ENCODE peak calls at places on chromosomes 13 and 19, in four cellular contexts. B is cardiac muscle cell, W is psoas muscle, D is mucosa of descending colon. M is an unnamed sample.

GRCh38 chr13:26372747-26373146 is 118.8 kb downstream of the CDK8 start:
- DNase-seq in W (no peak), B (no peak), D (no peak), M (no peak)

GRCh38 chr19:17830567-17831418 is 9.5 kb upstream of the INSL3 start:
- DNase-seq in B (peak; percentile 86), W (peak; percentile 42), D (peak; percentile 86), M (no peak)

GRCh38 chr13:32229443-32229842 is 85.7 kb downstream of the ZAR1L start:
- DNase-seq in D (no peak), W (no peak), B (peak; percentile 45), M (no peak)

GRCh38 chr13:37293295-37293694 is 187.8 kb upstream of the CSNK1A1L start:
- DNase-seq in D (no peak), W (no peak), B (no peak), M (no peak)

GRCh38 chr19:33040994-33041827 is 23.5 kb downstream of the RHPN2 start:
- DNase-seq in B (no peak), D (peak; percentile 76), W (no peak), M (no peak)

GRCh38 chr13:74573654-74574053 is 439.4 kb upstream of the KLF12 start:
- DNase-seq in W (no peak), B (peak; percentile 65), D (no peak), M (no peak)

GRCh38 chr19:14561249-14561648 is 10.6 kb downstream of the NDUFB7 start:
- DNase-seq in D (no peak), W (no peak), B (no peak), M (no peak)

GRCh38 chr19:2003901-2004300 is 11.6 kb downstream of the BTBD2 start:
- DNase-seq in B (no peak), W (no peak), D (no peak), M (no peak)

GRCh38 chr19:33558846-33559245 is 37.3 kb upstream of the PEPD start:
- DNase-seq in D (no peak), W (no peak), B (no peak), M (no peak)

GRCh38 chr19:13256918-13257317 is 106.7 kb downstream of the IER2 start:
- DNase-seq in D (no peak), W (no peak), B (no peak), M (no peak)

GRCh38 chr19:18649371-18650047 is 12.7 kb downstream of the KLHL26 start:
- DNase-seq in W (peak; percentile 77), B (peak; percentile 53), D (peak; percentile 68), M (no peak)

GRCh38 chr19:34555447-34555846 is 73.9 kb downstream of the WTIP start:
- DNase-seq in D (no peak), B (no peak), W (no peak), M (no peak)

GRCh38 chr13:34762312-34762711 is 179.8 kb upstream of the NBEA start:
- DNase-seq in D (no peak), W (no peak), B (no peak), M (no peak)

GRCh38 chr19:17861542-17862402 is 2.1 kb downstream of the RPL18A start:
- DNase-seq in D (no peak), W (no peak), B (no peak), M (no peak)

GRCh38 chr19:47644743-47645499 is 36.0 kb downstream of the BICRA start:
- DNase-seq in W (no peak), B (no peak), D (peak; percentile 2), M (no peak)

GRCh38 chr13:113291997-113292862 is 4.8 kb upstream of the LAMP1 start:
- DNase-seq in B (peak; percentile 36), W (peak; percentile 66), D (no peak), M (no peak)

GRCh38 chr13:93700115-93700514 is 473.5 kb downstream of the GPC6 start:
- DNase-seq in W (no peak), D (no peak), B (no peak), M (no peak)

GRCh38 chr13:40401911-40402776 is 264.3 kb downstream of the FOXO1 start:
- DNase-seq in B (no peak), W (peak; percentile 98), D (peak; percentile 97), M (peak; percentile 23)

GRCh38 chr13:101382086-101382485 is 34.2 kb downstream of the NALCN start:
- DNase-seq in B (no peak), D (no peak), W (no peak), M (no peak)

GRCh38 chr13:51168623-51169022 is 53.6 kb upstream of the FAM124A start:
- DNase-seq in D (no peak), W (no peak), B (no peak), M (no peak)

GRCh38 chr19:13356686-13357280 is 149.5 kb downstream of the CACNA1A start:
- DNase-seq in D (no peak), W (no peak), B (no peak), M (no peak)

GRCh38 chr13:40283666-40284065 is 382.8 kb downstream of the FOXO1 start:
- DNase-seq in W (no peak), D (no peak), B (no peak), M (no peak)

GRCh38 chr13:51867062-51867461 is 5.3 kb downstream of the CCDC70 start:
- DNase-seq in W (no peak), D (no peak), B (no peak), M (no peak)

GRCh38 chr19:19268453-19269385 is 4.4 kb downstream of the TM6SF2 start:
- DNase-seq in W (no peak), D (no peak), B (no peak), M (no peak)

GRCh38 chr13:24002206-24002815 is 105.0 kb upstream of the C1QTNF9B start:
- DNase-seq in W (no peak), D (no peak), B (no peak), M (no peak)

GRCh38 chr13:34308725-34309124 is 490.8 kb downstream of the RFC3 start:
- DNase-seq in W (no peak), D (no peak), B (no peak), M (no peak)

GRCh38 chr13:45932611-45933182 is 81.1 kb upstream of the SIAH3 start:
- DNase-seq in W (no peak), D (no peak), B (no peak), M (no peak)

GRCh38 chr19:50333235-50333736 is 4.1 kb upstream of the KCNC3 start:
- DNase-seq in W (peak; percentile 86), D (peak; percentile 95), B (peak; percentile 95), M (peak; percentile 74)

GRCh38 chr13:75440100-75440499 is 41.9 kb downstream of the TBC1D4 start:
- DNase-seq in D (no peak), B (no peak), W (no peak), M (no peak)

GRCh38 chr13:109712187-109712601 is 74.2 kb downstream of the IRS2 start:
- DNase-seq in B (no peak), W (no peak), D (no peak), M (no peak)

GRCh38 chr19:8321067-8321759 is at the start of the genes NDUFA7 and RPS28:
- DNase-seq in W (peak; percentile 96), B (peak; percentile 98), D (peak; percentile 98), M (peak; percentile 98)
- TF ChIP-seq CTCF in W (peak; percentile 28), B (peak; percentile 11), D (no peak), M (no peak)

GRCh38 chr13:77114271-77114670 is 87.3 kb upstream of the FBXL3 start:
- DNase-seq in D (no peak), B (no peak), W (no peak), M (no peak)
- TF ChIP-seq CTCF in D (no peak), B (no peak), W (no peak), M (no peak)

GRCh38 chr19:843836-844299 is 3.1 kb downstream of the PRTN3 start:
- DNase-seq in W (no peak), D (no peak), B (no peak), M (no peak)

GRCh38 chr19:844300-844971 is 3.6 kb downstream of the PRTN3 start:
- DNase-seq in W (no peak), B (no peak), D (no peak), M (no peak)

GRCh38 chr19:840519-841206 is at the start of gene PRTN3:
- DNase-seq in B (no peak), W (no peak), D (no peak), M (no peak)

GRCh38 chr19:845707-846481 is 5.1 kb downstream of the PRTN3 start:
- DNase-seq in D (no peak), W (no peak), B (no peak), M (no peak)

GRCh38 chr19:843180-843835 is 2.5 kb downstream of the PRTN3 start:
- DNase-seq in W (peak; percentile 31), D (no peak), B (peak; percentile 71), M (no peak)
- TF ChIP-seq CTCF in W (no peak), D (no peak), B (no peak), M (no peak)

DNA sequence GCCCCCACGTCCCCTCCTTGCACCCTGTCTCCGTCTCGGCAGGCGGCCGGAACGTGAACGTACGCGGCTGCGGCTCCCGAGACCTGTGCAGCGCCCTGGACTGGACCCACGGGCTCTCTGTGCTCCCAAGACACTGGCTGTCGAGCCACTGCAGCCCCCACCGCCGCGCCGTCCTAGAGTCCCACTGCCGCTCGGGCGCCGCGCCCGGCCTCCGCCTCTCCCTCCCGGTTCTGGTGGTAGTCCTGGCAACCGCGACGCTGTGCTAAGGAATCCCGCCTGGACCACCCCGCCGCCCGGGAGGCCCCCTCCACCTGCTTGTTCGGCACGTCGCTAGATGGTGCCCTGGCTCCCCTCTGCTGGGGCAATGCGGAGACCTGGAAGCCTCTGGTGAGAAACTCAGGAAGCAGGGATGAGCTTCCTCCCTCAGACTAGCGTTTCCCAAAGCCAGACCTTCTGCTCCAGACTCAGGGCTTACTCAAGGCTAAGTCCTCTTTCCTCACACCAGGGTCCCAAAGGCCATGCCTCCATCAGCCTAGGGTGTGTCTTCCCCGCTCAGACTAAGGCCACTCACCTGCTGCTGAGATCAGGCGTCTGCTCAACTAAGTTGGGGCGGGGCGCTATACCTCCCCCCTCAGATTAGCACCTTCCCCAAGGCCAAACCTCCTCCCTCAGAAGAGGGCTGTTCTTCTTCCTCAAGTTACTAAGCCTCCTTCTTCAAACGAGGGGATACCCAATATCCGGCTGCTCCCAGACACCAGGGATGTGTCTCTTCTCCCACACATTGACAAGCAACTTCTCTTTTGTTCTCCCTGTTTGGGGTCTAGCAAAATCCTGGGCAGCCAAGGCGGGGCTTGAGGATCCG is 16.1 kb upstream of the IRGC start:
- DNase-seq in W (peak; percentile 34), D (peak; percentile 64), B (peak; percentile 48), M (no peak)
- TF ChIP-seq CTCF in W (no peak), D (no peak), B (no peak), M (no peak)

GRCh38 chr19:3266092-3266693 is 41.7 kb downstream of the CELF5 start:
- DNase-seq in B (no peak), W (no peak), D (no peak), M (no peak)
- TF ChIP-seq CTCF in B (no peak), W (no peak), D (no peak), M (no peak)

GRCh38 chr19:39230096-39230764 is 14.6 kb downstream of the IFNL3 start:
- DNase-seq in D (no peak), B (no peak), W (no peak), M (no peak)

GRCh38 chr19:39223703-39224279 is 19.7 kb upstream of the SYCN start:
- DNase-seq in D (no peak), W (no peak), B (peak; percentile 76), M (no peak)

DNA sequence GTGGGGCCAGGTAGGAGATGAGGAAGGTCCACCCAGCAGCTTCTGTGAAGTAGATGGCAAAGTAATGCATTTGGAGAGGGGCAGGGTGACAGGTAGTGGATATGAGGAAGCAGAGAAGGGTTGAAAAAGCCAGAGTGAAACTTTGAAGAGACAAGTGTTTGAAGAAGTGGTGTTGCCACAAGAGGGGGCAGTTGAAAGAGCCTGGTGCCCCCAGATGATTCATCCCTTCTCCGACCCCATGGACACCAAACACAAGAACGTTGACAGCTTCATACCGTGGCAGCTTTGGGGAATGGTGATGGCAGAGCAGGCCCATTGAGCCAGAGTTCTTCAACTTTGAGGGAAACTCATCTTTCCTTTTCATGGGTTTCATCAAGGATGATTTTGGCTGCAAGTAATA is 19.9 kb downstream of the IFNL3 start:
- DNase-seq in D (no peak), W (no peak), B (no peak), M (no peak)
- TF ChIP-seq CTCF in D (no peak), W (no peak), B (no peak), M (no peak)

M was measured in natural killer cell.